ENCODE peak calls at places on chromosomes 5 and 9, in six cellular contexts. N is hepatocyte, M is MM.1S, T is HCT116, Q is GM23248, E is OCI-LY7. O is an unnamed sample.
A peak's percentile ranks its signal among the peaks of the same experiment; 100 is the strongest.

GRCh38 chr5:103260951-103261350 is 2.4 kb downstream of the MACIR start:
- DNase-seq in N (no peak), M (peak; percentile 63), T (no peak), Q (no peak), E (no peak), O (no peak)

GRCh38 chr5:95847261-95847592 is 24.7 kb upstream of the GLRX start:
- DNase-seq in N (no peak), M (no peak), T (no peak), Q (no peak), E (no peak), O (no peak)

GRCh38 chr9:98539954-98540353 is 168.8 kb downstream of the GABBR2 start:
- DNase-seq in N (no peak), M (no peak), T (no peak), Q (peak; percentile 31), E (no peak), O (no peak)

GRCh38 chr9:134408389-134408788 is 82.1 kb downstream of the RXRA start:
- DNase-seq in N (no peak), M (no peak), T (no peak), Q (no peak), E (no peak), O (no peak)

GRCh38 chr5:115190388-115190787 is 20.7 kb upstream of the TRIM36 start:
- DNase-seq in N (no peak), M (no peak), T (no peak), Q (no peak), E (no peak), O (no peak)

GRCh38 chr5:167180899-167181298 is 1110.5 kb upstream of the WWC1 start:
- DNase-seq in N (no peak), M (no peak), T (no peak), Q (no peak), E (no peak), O (no peak)

GRCh38 chr9:95286151-95286550 is 31.4 kb downstream of the FANCC start:
- DNase-seq in N (no peak), M (no peak), T (no peak), Q (no peak), E (no peak), O (no peak)

GRCh38 chr5:73692166-73692640 is 66.2 kb downstream of the ARHGEF28 start:
- DNase-seq in N (no peak), M (no peak), T (no peak), Q (peak; percentile 93), E (no peak), O (no peak)

GRCh38 chr5:151670074-151670686 is 16.5 kb downstream of the SPARC start:
- DNase-seq in N (peak; percentile 66), M (no peak), T (no peak), Q (no peak), E (no peak), O (no peak)

GRCh38 chr9:123834218-123834906 is 95.6 kb downstream of the DENND1A start:
- DNase-seq in N (no peak), M (no peak), T (no peak), Q (peak; percentile 3), E (no peak), O (no peak)

GRCh38 chr5:169416583-169417196 is 115.8 kb upstream of the SLIT3 start:
- DNase-seq in N (peak; percentile 21), M (peak; percentile 57), T (no peak), Q (peak; percentile 100), E (no peak), O (no peak)

GRCh38 chr9:21689851-21690250 is 112.6 kb upstream of the MTAP start:
- DNase-seq in N (no peak), M (no peak), T (no peak), Q (peak; percentile 40), E (no peak), O (no peak)

GRCh38 chr5:59887274-59887673 is 6.3 kb downstream of the PDE4D start:
- DNase-seq in N (no peak), M (no peak), T (no peak), Q (no peak), E (no peak), O (no peak)

GRCh38 chr9:974064-974992 is 2.1 kb upstream of the DMRT3 start:
- DNase-seq in N (no peak), M (no peak), T (no peak), Q (no peak), E (no peak), O (peak; percentile 31)

GRCh38 chr9:110141118-110141797 is 66.7 kb downstream of the C9orf152 start:
- DNase-seq in N (no peak), M (no peak), T (no peak), Q (peak; percentile 97), E (no peak), O (no peak)

GRCh38 chr5:123369371-123369968 is 53.7 kb downstream of the CEP120 start:
- DNase-seq in N (peak; percentile 6), M (no peak), T (no peak), Q (no peak), E (no peak), O (no peak)

GRCh38 chr9:134918646-134919045 is 934 bp upstream of the FCN1 start:
- DNase-seq in N (peak; percentile 1), M (no peak), T (no peak), Q (no peak), E (no peak), O (no peak)

GRCh38 chr5:120082316-120083068 is 381.6 kb upstream of the PRR16 start:
- DNase-seq in N (no peak), M (no peak), T (no peak), Q (peak; percentile 12), E (no peak), O (no peak)

GRCh38 chr9:114154597-114155102 is 687 bp upstream of the COL27A1 start:
- DNase-seq in N (no peak), M (no peak), T (no peak), Q (peak; percentile 39), E (no peak), O (no peak)

GRCh38 chr5:1004598-1005361 is 3.8 kb upstream of the NKD2 start:
- DNase-seq in N (peak; percentile 87), M (peak; percentile 75), T (no peak), Q (peak; percentile 72), E (no peak), O (peak; percentile 72)

GRCh38 chr9:136483589-136484152 is 831 bp upstream of the SEC16A start:
- DNase-seq in N (peak; percentile 98), M (peak; percentile 95), T (peak; percentile 67), Q (peak; percentile 96), E (peak; percentile 93), O (peak; percentile 90)

GRCh38 chr5:104347119-104347708 is 784.6 kb upstream of the NUDT12 start:
- DNase-seq in N (peak; percentile 28), M (peak; percentile 28), T (peak; percentile 6), Q (peak; percentile 3), E (no peak), O (peak; percentile 17)

GRCh38 chr9:129270903-129271431 is 92.9 kb upstream of the IER5L start:
- DNase-seq in N (no peak), M (peak; percentile 95), T (no peak), Q (peak; percentile 75), E (peak; percentile 57), O (no peak)

GRCh38 chr9:89491688-89492087 is 6.2 kb downstream of the SEMA4D start:
- DNase-seq in N (no peak), M (no peak), T (no peak), Q (no peak), E (no peak), O (no peak)

GRCh38 chr9:89492586-89492985 is 5.3 kb downstream of the SEMA4D start:
- DNase-seq in N (no peak), M (no peak), T (no peak), Q (no peak), E (no peak), O (no peak)

GRCh38 chr9:89486681-89487080 is 11.2 kb downstream of the SEMA4D start:
- DNase-seq in N (no peak), M (no peak), T (no peak), Q (no peak), E (no peak), O (no peak)

GRCh38 chr9:89493181-89493580 is 4.7 kb downstream of the SEMA4D start:
- DNase-seq in N (no peak), M (no peak), T (no peak), Q (no peak), E (no peak), O (no peak)

DNA sequence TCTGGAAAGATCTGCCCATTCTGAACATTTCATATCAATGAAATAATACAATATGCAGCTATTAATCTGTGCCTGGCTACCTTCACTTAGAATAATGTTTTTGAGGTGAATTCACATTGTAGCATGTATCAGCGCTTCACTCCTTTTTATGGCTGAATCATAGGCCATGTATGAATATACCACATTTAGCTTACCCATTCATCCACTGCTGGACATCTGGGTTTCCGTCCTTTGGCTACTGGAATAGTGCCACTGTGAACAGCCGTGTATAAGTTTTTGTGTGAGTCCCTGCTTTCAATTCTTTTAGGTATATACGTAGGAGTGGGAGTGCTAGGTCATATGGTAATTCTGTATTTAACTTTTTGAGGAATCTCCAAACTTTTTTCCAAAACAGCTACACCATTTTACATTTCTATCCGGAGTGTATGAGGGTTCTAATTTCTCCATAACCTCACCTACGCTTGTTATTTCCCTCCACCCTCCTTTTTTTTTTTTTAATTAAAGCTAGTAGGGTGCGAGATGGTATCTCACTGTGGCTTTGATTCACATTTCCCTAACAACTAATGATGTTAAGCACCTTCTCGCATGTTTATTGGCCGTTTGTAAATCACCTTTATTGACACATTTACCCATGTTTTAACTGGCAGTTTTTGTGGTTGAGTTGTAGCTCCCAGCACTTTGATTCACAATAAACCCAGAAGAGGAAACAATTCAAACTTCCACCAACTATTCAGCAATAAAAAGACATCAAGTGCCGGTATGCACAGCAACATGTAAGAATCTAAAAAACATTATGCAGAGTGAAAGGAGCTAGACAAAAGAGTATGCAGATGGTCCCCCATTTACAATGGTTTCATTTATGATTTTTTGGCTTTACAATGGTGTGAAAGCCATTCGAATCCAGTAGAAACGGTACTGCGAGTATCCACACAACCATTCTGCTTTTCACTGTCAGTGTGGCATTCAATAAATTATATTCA is 8.1 kb downstream of the SEMA4D start:
- DNase-seq in N (no peak), M (no peak), T (no peak), Q (no peak), E (no peak), O (no peak)
- H4K20me1 ChIP-seq in N (peaks cover 3% of the 10 kb centered on the region), M (peaks cover 73% of the 10 kb centered on the region), T (no peaks in the 10 kb centered on the region), Q (no peaks in the 10 kb centered on the region), E (no peaks in the 10 kb centered on the region), O (peaks cover 24% of the 10 kb centered on the region)

GRCh38 chr5:75952963-75953362 is 130.2 kb upstream of the SV2C start:
- DNase-seq in N (no peak), M (no peak), T (no peak), Q (no peak), E (no peak), O (no peak)
- H3K27ac ChIP-seq in N (no peak overlapping the region), M (no peak overlapping the region), T (no peak overlapping the region), Q (no peak overlapping the region), E (no peak overlapping the region), O (no peak overlapping the region)

DNA sequence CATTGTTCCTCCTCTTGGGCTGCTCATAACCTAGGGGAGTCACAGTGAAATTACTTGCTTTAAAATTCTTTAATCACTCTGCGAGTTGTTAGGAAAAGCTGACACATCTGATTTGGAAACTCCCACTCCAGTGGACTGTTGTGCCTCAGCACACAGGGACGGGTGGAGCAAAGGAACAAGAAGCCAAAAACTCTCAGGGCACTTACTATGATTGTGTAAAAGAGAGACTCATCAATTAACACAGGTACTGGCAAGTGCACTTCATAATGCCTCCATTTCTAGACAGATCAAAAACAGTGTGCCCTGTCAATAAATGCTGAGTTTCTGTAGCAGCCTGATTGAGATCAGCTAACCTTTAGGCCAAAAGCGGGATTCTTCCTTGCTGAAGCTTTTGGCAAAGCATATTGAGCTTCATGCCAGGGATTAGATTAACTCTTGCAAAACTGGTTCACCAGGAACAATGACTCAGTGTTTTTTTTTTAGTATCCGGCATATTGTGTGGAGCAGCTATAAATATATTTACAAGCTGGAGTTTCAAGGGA is 55.9 kb downstream of the TMC1 start:
- DNase-seq in N (peak; percentile 28), M (no peak), T (peak; percentile 68), Q (peak; percentile 91), E (no peak), O (no peak)
- TF ChIP-seq EZH2phosphoT487 in N (no peak), M (no peak), T (no peak), Q (no peak), E (no peak), O (no peak)

GRCh38 chr5:180557201-180557809 is 34.0 kb downstream of the SCGB3A1 start:
- DNase-seq in N (no peak), M (no peak), T (no peak), Q (peak; percentile 19), E (no peak), O (no peak)
- H4K20me1 ChIP-seq in N (peaks cover 4% of the 10 kb centered on the region), M (peaks cover 3% of the 10 kb centered on the region), T (peaks cover 9% of the 10 kb centered on the region), Q (peaks cover 6% of the 10 kb centered on the region), E (no peaks in the 10 kb centered on the region), O (peaks cover 63% of the 10 kb centered on the region)